ENCODE peak calls at places on chromosomes 13 and 19, in ten cellular contexts. A is BJ; L is stimulated activated CD8-positive, alpha-beta memory T cell treated with anti-CD3 and anti-CD28 coated beads, Interleukin-4, amount 100 ng/mL, for 1 hour; X is H4; C is ELR; N is naive thymus-derived CD8-positive, alpha-beta T cell; Z is neural crest cell; U is NCI-H2081; F is cardiac muscle cell; S is M059J. M is an unnamed sample.

GRCh38 chr13:75785130-75785529 is 149.0 kb downstream of the LMO7 start:
- DNase-seq in Z (no peak), X (no peak), S (no peak), N (no peak), F (no peak), U (no peak), A (no peak), L (no peak), C (no peak), M (no peak)

GRCh38 chr13:111521030-111521429 is 200.6 kb downstream of the TEX29 start:
- DNase-seq in F (no peak), Z (no peak), L (no peak), X (no peak), U (no peak), A (no peak), C (no peak), N (no peak), S (no peak), M (no peak)

GRCh38 chr13:40780822-40781401 is 8.5 kb upstream of the SLC25A15 start:
- DNase-seq in S (peak; percentile 20), C (peak; percentile 49), U (no peak), N (no peak), X (peak; percentile 21), Z (no peak), L (no peak), F (no peak), A (no peak), M (no peak)

GRCh38 chr13:89076622-89077021 is 1405.5 kb downstream of the SLITRK5 start:
- DNase-seq in N (no peak), X (no peak), A (no peak), U (no peak), F (no peak), C (no peak), Z (no peak), S (no peak), L (no peak), M (no peak)

GRCh38 chr19:17021328-17021727 is 5.3 kb downstream of the CPAMD8 start:
- DNase-seq in N (no peak), A (no peak), U (no peak), F (no peak), C (no peak), L (no peak), S (no peak), X (no peak), Z (no peak), M (no peak)

GRCh38 chr13:60165391-60166099 is 1.8 kb upstream of the DIAPH3 start:
- DNase-seq in A (no peak), F (no peak), U (no peak), Z (no peak), C (no peak), S (no peak), L (no peak), X (no peak), N (no peak), M (no peak)

GRCh38 chr13:114140909-114141255 is 8.5 kb upstream of the RASA3 start:
- DNase-seq in X (no peak), S (no peak), A (no peak), F (no peak), U (no peak), N (peak; percentile 52), L (no peak), C (no peak), Z (no peak), M (no peak)

GRCh38 chr13:19178901-19179593 is 2.6 kb downstream of the TUBA3C start:
- DNase-seq in U (no peak), N (no peak), X (no peak), L (no peak), F (no peak), A (no peak), Z (no peak), C (no peak), S (no peak), M (no peak)

GRCh38 chr13:79128158-79128557 is 277.9 kb downstream of the RBM26 start:
- DNase-seq in S (peak; percentile 77), U (no peak), X (peak; percentile 86), L (no peak), N (no peak), Z (no peak), C (peak; percentile 77), F (no peak), A (no peak), M (no peak)

GRCh38 chr19:49116544-49116943 is 2.4 kb downstream of the LIN7B start:
- DNase-seq in C (no peak), S (no peak), A (no peak), F (no peak), U (no peak), Z (no peak), X (no peak), N (no peak), L (no peak), M (no peak)

GRCh38 chr19:13797870-13798269 is 2.6 kb downstream of the ZSWIM4 start:
- DNase-seq in Z (no peak), F (no peak), U (no peak), C (peak; percentile 70), L (no peak), X (peak; percentile 79), A (peak; percentile 52), N (no peak), S (peak; percentile 93), M (peak; percentile 18)

GRCh38 chr19:50492303-50493052 is 15.8 kb upstream of the GARIN5A start:
- DNase-seq in L (no peak), N (no peak), S (no peak), Z (no peak), A (no peak), F (peak; percentile 38), X (no peak), C (peak; percentile 10), U (no peak), M (no peak)

GRCh38 chr19:3350014-3350663 is 16.2 kb upstream of the NFIC start:
- DNase-seq in Z (no peak), N (no peak), F (no peak), S (peak; percentile 67), L (no peak), C (no peak), A (no peak), X (no peak), U (no peak), M (no peak)

GRCh38 chr13:46134494-46134893 is 29.7 kb upstream of the CPB2 start:
- DNase-seq in U (no peak), S (no peak), F (no peak), L (no peak), N (no peak), A (no peak), Z (no peak), C (no peak), X (no peak), M (no peak)

GRCh38 chr13:101382086-101382485 is 34.2 kb downstream of the NALCN start:
- DNase-seq in C (no peak), A (no peak), F (no peak), L (no peak), X (no peak), N (no peak), U (peak; percentile 73), S (no peak), Z (no peak), M (no peak)

GRCh38 chr19:48511800-48512503 is at the start of gene LMTK3:
- DNase-seq in U (peak; percentile 78), X (no peak), Z (no peak), S (peak; percentile 59), L (no peak), N (peak; percentile 77), F (peak; percentile 60), A (no peak), C (peak; percentile 69), M (peak; percentile 13)

GRCh38 chr19:3470500-3471128 is 9.7 kb downstream of the SMIM24 start:
- DNase-seq in F (no peak), Z (no peak), S (peak; percentile 36), N (no peak), U (no peak), X (no peak), A (no peak), C (no peak), L (no peak), M (no peak)

GRCh38 chr19:44776402-44777096 is 1.1 kb upstream of the CBLC start:
- DNase-seq in C (no peak), Z (no peak), A (no peak), X (no peak), L (no peak), S (no peak), N (no peak), U (no peak), F (no peak), M (no peak)

GRCh38 chr13:74226791-74227475 is 92.7 kb upstream of the KLF12 start:
- DNase-seq in N (no peak), S (peak; percentile 47), F (no peak), U (no peak), X (no peak), C (peak; percentile 20), Z (no peak), L (no peak), A (no peak), M (no peak)

GRCh38 chr19:42246869-42247630 is 4.6 kb upstream of the GSK3A start:
- DNase-seq in A (no peak), X (no peak), C (no peak), Z (no peak), S (no peak), N (no peak), U (no peak), F (no peak), L (no peak), M (no peak)

GRCh38 chr13:61128850-61129645 is 286.6 kb downstream of the PCDH20 start:
- DNase-seq in X (no peak), F (no peak), L (no peak), N (no peak), C (no peak), Z (no peak), U (peak; percentile 54), S (peak; percentile 6), A (no peak), M (no peak)

M was measured in T1000.